ENCODE peak calls at places on chromosomes 11 and 22, in nine cellular contexts. P is WTC11, T is neural crest cell, J is lower leg skin, L is fibroblast of pulmonary artery, S is neural progenitor cell, H is right lobe of liver, M is lower lobe of right lung, R is foreskin keratinocyte. V is an unnamed sample.
A peak's percentile ranks its signal among the peaks of the same experiment; 100 is the strongest.

GRCh38 chr11:93648168-93648567 is 13.3 kb upstream of the CEP295 start:
- DNase-seq in P (no peak), T (no peak), J (no peak), L (peak; percentile 39), S (peak; percentile 53), H (no peak), M (no peak), R (no peak), V (no peak)

GRCh38 chr11:2760196-2760871 is 60.5 kb upstream of the KCNQ1OT1 start:
- DNase-seq in P (peak; percentile 4), T (no peak), J (no peak), L (no peak), S (no peak), H (peak; percentile 6), M (peak; percentile 35), R (no peak), V (no peak)

GRCh38 chr11:60947666-60948065 is 4.3 kb downstream of the SLC15A3 start:
- DNase-seq in P (no peak), T (no peak), J (no peak), L (no peak), S (no peak), H (no peak), M (no peak), R (no peak), V (no peak)

GRCh38 chr22:17077255-17077654 is 7.5 kb upstream of the IL17RA start:
- DNase-seq in P (no peak), T (no peak), J (no peak), L (no peak), S (no peak), H (no peak), M (no peak), R (peak; percentile 55), V (no peak)

GRCh38 chr22:37632174-37633081 is 7.0 kb upstream of the SH3BP1 start:
- DNase-seq in P (no peak), T (no peak), J (no peak), L (no peak), S (no peak), H (peak; percentile 26), M (no peak), R (no peak), V (no peak)

GRCh38 chr11:15655552-15655951 is 540.8 kb downstream of the INSC start:
- DNase-seq in P (no peak), T (no peak), J (no peak), L (no peak), S (no peak), H (no peak), M (no peak), R (no peak), V (no peak)

GRCh38 chr11:33774356-33775063 is at the start of gene FBXO3:
- DNase-seq in P (peak; percentile 92), T (peak; percentile 76), J (peak; percentile 79), L (peak; percentile 81), S (peak; percentile 97), H (peak; percentile 93), M (peak; percentile 90), R (no peak), V (peak; percentile 90)

GRCh38 chr11:16093889-16094653 is 262.3 kb downstream of the SOX6 start:
- DNase-seq in P (no peak), T (no peak), J (no peak), L (no peak), S (no peak), H (no peak), M (no peak), R (no peak), V (no peak)

GRCh38 chr11:71420455-71421241 is 27.5 kb downstream of the DHCR7 start:
- DNase-seq in P (peak; percentile 74), T (peak; percentile 57), J (no peak), L (peak; percentile 60), S (peak; percentile 79), H (no peak), M (no peak), R (no peak), V (peak; percentile 57)

GRCh38 chr22:48316245-48316875 is 1511.3 kb downstream of the BRD1 start:
- DNase-seq in P (no peak), T (no peak), J (no peak), L (no peak), S (no peak), H (no peak), M (peak; percentile 32), R (no peak), V (no peak)

GRCh38 chr11:57645716-57646085 is 4.0 kb downstream of the YPEL4 start:
- DNase-seq in P (peak; percentile 37), T (no peak), J (no peak), L (no peak), S (no peak), H (no peak), M (no peak), R (no peak), V (no peak)

GRCh38 chr11:66363805-66364535 is 7.6 kb downstream of the SLC29A2 start:
- DNase-seq in P (peak; percentile 96), T (peak; percentile 80), J (no peak), L (peak; percentile 23), S (peak; percentile 67), H (no peak), M (peak; percentile 71), R (no peak), V (peak; percentile 74)

DNA sequence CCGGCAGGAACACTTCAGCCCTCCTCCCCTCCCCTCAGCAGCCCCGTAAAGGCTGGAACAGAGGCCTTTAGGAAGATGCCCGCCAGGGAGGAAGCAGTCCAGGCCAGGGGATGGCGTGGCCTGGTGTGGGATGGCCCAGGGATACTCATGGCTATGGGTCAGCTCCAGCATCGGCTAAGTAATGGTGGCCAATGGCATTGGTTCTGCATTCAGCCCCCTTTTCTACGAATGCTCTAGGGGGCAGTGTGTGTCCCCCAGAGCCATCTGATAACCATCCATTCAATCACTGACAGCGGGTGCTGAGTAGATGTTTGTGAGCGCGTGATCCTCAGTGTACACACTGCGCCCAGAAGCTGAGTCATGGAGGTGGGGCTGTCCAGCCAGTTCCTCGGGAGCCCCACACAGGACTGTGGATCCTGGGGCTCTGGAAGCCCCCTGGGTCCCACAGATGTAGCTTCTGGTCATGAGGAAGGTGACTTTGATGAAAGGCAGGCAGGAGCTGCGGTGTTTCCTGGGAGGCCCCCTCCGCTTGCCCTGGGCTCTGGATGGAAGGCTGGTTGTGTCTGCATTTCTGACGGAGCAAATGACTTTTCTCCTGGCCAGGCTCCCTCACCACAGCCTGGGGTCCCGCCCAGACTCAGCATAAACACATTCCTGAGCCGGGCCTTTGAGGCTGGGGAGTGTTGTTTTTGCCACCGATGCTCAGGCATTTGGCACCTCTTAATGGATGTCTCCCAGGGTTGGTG is 46.5 kb downstream of the FBLN1 start:
- DNase-seq in P (no peak), T (no peak), J (peak; percentile 82), L (peak; percentile 78), S (peak; percentile 14), H (no peak), M (no peak), R (peak; percentile 72), V (no peak)
- TF ChIP-seq CTCF in P (peak; percentile 18), T (peak; percentile 42), J (no peak), L (peak; percentile 40), S (peak; percentile 33), H (no peak), M (peak; percentile 15), R (peak; percentile 75), V (no peak)

GRCh38 chr11:111540114-111540920 is at the start of gene LAYN:
- DNase-seq in P (peak; percentile 66), T (peak; percentile 47), J (no peak), L (peak; percentile 35), S (peak; percentile 72), H (peak; percentile 51), M (peak; percentile 70), R (no peak), V (peak; percentile 77)
- TF ChIP-seq CTCF in P (no peak), T (no peak), J (no peak), L (no peak), S (no peak), H (no peak), M (no peak), R (no peak), V (no peak)

DNA sequence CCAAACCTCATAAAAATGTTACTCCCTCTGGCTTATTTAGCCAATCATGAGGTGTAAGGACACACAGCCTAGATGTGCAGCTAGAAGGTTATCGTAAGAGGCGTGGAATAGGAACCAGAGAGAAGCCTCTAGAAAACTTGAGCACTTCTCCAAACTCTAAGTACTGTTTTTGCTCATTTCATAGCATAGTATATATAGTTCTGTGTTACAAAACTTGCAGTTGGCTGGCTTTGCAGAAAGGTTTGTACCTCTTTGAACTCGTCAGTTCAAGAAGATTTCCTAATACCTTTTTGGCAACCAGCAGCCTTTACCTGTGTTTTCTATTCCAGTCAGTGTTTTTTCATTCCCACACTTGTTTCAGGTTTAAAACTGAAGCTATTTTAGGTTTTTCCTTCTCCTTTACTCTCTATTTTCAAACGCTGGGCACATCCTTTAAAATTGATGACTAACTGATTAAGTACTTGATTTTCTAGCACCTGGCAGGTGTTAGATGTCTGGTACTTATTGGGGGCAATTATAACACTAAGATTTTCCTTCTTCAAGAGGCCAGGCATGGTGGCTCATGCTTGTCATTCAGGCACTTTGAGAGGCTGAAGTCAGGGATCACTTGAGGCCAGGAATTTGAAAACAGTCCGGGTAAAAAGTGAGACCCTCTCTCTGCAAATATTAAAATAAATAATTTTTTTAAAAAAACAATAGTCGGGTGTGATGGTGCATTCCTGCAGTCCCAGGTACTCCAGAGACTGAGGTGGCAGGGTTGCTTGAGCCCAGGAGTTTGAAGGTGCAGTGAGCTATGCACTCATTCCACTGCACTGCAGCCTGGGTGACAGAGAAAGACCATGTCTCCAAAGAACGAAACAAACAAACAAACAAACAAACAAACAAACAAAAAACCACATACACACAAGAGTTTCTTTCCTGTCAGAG is 125.2 kb downstream of the LRRC4C start:
- DNase-seq in P (no peak), T (no peak), J (no peak), L (no peak), S (no peak), H (no peak), M (no peak), R (no peak), V (no peak)
- TF ChIP-seq CTCF in P (no peak), T (no peak), J (no peak), L (no peak), S (no peak), H (no peak), M (no peak), R (no peak), V (no peak)

DNA sequence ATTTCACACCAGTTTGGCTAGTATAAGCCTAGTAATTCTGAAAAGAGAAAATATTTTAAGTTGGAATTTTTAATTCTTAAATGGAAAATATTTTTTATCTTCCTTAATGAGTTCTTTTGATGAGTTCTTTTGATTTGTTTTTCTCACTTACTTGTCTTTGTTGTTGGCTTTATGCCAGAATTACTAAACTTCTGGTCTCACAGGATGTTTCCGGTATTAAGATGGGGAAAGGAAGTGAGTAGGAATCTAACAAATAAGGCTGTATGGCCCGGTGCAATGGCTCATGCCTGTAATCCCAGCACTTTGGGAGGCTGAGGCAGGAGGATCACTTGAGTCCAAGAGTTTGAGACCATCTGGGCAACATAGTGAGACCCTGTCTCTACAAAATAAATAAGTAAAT is 106.4 kb downstream of the ARHGAP42 start:
- DNase-seq in P (no peak), T (no peak), J (no peak), L (no peak), S (no peak), H (no peak), M (no peak), R (no peak), V (no peak)
- TF ChIP-seq CTCF in P (no peak), T (no peak), J (no peak), L (no peak), S (no peak), H (no peak), M (no peak), R (no peak), V (no peak)